ENCODE peak calls at places on chromosomes 5 and 9, in five cellular contexts. One of them, this sample, is unnamed.

GRCh38 chr9:116175616-116176015 is 22.0 kb downstream of the PAPPA start:
- DNase-seq in dermis blood vessel endothelial cell: no peak
- DNase-seq in OCI-LY7: no peak
- DNase-seq in foreskin melanocyte: no peak
- DNase-seq in neural crest cell: no peak
- DNase-seq in this sample: no peak

GRCh38 chr9:113738506-113738897 is 137.6 kb upstream of the ZNF618 start:
- DNase-seq in neural crest cell: no peak
- DNase-seq in foreskin melanocyte: peak
- DNase-seq in OCI-LY7: no peak
- DNase-seq in dermis blood vessel endothelial cell: no peak
- DNase-seq in this sample: no peak

GRCh38 chr5:98796197-98796972 is 22.9 kb downstream of the RGMB start:
- DNase-seq in neural crest cell: peak
- DNase-seq in foreskin melanocyte: no peak
- DNase-seq in OCI-LY7: peak
- DNase-seq in dermis blood vessel endothelial cell: peak
- DNase-seq in this sample: peak

GRCh38 chr5:178224403-178224802 is 8.2 kb downstream of the PHYKPL start:
- DNase-seq in OCI-LY7: no peak
- DNase-seq in neural crest cell: no peak
- DNase-seq in dermis blood vessel endothelial cell: no peak
- DNase-seq in foreskin melanocyte: no peak
- DNase-seq in this sample: no peak

GRCh38 chr5:173333900-173334685 is 5.9 kb upstream of the STC2 start:
- DNase-seq in dermis blood vessel endothelial cell: peak
- DNase-seq in foreskin melanocyte: no peak
- DNase-seq in OCI-LY7: no peak
- DNase-seq in neural crest cell: no peak
- DNase-seq in this sample: no peak

GRCh38 chr5:178895615-178896571 is at the start of gene ZFP2:
- DNase-seq in foreskin melanocyte: peak
- DNase-seq in neural crest cell: peak
- DNase-seq in OCI-LY7: peak
- DNase-seq in dermis blood vessel endothelial cell: peak
- DNase-seq in this sample: no peak

GRCh38 chr5:158233735-158234322 is 374.9 kb upstream of the CLINT1 start:
- DNase-seq in neural crest cell: no peak
- DNase-seq in foreskin melanocyte: no peak
- DNase-seq in OCI-LY7: no peak
- DNase-seq in dermis blood vessel endothelial cell: no peak
- DNase-seq in this sample: no peak

GRCh38 chr9:119368179-119368578 is 1.1 kb downstream of the BRINP1 start:
- DNase-seq in neural crest cell: no peak
- DNase-seq in dermis blood vessel endothelial cell: no peak
- DNase-seq in OCI-LY7: no peak
- DNase-seq in foreskin melanocyte: no peak
- DNase-seq in this sample: no peak

GRCh38 chr9:111178361-111179043 is 140.2 kb upstream of the LPAR1 start:
- DNase-seq in neural crest cell: no peak
- DNase-seq in dermis blood vessel endothelial cell: no peak
- DNase-seq in OCI-LY7: no peak
- DNase-seq in foreskin melanocyte: no peak
- DNase-seq in this sample: no peak

GRCh38 chr9:13719981-13720380 is 440.5 kb upstream of the MPDZ start:
- DNase-seq in dermis blood vessel endothelial cell: no peak
- DNase-seq in neural crest cell: no peak
- DNase-seq in foreskin melanocyte: no peak
- DNase-seq in OCI-LY7: no peak
- DNase-seq in this sample: no peak

GRCh38 chr5:83586874-83587776 is 115.6 kb downstream of the VCAN start:
- DNase-seq in foreskin melanocyte: peak
- DNase-seq in OCI-LY7: no peak
- DNase-seq in neural crest cell: no peak
- DNase-seq in dermis blood vessel endothelial cell: peak
- DNase-seq in this sample: no peak

GRCh38 chr9:99005651-99006050 is 61.9 kb downstream of the COL15A1 start:
- DNase-seq in neural crest cell: no peak
- DNase-seq in dermis blood vessel endothelial cell: no peak
- DNase-seq in OCI-LY7: no peak
- DNase-seq in foreskin melanocyte: no peak
- DNase-seq in this sample: no peak

GRCh38 chr5:132190161-132190817 is 37.4 kb downstream of the P4HA2 start:
- DNase-seq in foreskin melanocyte: peak
- DNase-seq in OCI-LY7: peak
- DNase-seq in neural crest cell: no peak
- DNase-seq in dermis blood vessel endothelial cell: peak
- DNase-seq in this sample: peak

GRCh38 chr5:108930107-108930506 is 182.4 kb downstream of the FER start:
- DNase-seq in dermis blood vessel endothelial cell: no peak
- DNase-seq in foreskin melanocyte: no peak
- DNase-seq in neural crest cell: no peak
- DNase-seq in OCI-LY7: no peak
- DNase-seq in this sample: no peak

GRCh38 chr5:40879163-40879942 is 29.9 kb upstream of the C7 start:
- DNase-seq in foreskin melanocyte: peak
- DNase-seq in dermis blood vessel endothelial cell: peak
- DNase-seq in OCI-LY7: peak
- DNase-seq in neural crest cell: no peak
- DNase-seq in this sample: peak

GRCh38 chr5:141211-141610 is 49.2 kb downstream of the PLEKHG4B start:
- DNase-seq in foreskin melanocyte: no peak
- DNase-seq in OCI-LY7: no peak
- DNase-seq in dermis blood vessel endothelial cell: no peak
- DNase-seq in neural crest cell: no peak
- DNase-seq in this sample: no peak

GRCh38 chr9:35736201-35736633 is 3.8 kb downstream of the CREB3 start:
- DNase-seq in foreskin melanocyte: peak
- DNase-seq in OCI-LY7: peak
- DNase-seq in dermis blood vessel endothelial cell: peak
- DNase-seq in neural crest cell: peak
- DNase-seq in this sample: peak

GRCh38 chr5:112475747-112476435 is 56.8 kb upstream of the EPB41L4A start:
- DNase-seq in foreskin melanocyte: peak
- DNase-seq in OCI-LY7: no peak
- DNase-seq in neural crest cell: no peak
- DNase-seq in dermis blood vessel endothelial cell: peak
- DNase-seq in this sample: peak

GRCh38 chr5:135191084-135191826 is 157.2 kb upstream of the PITX1 start:
- DNase-seq in OCI-LY7: peak
- DNase-seq in dermis blood vessel endothelial cell: peak
- DNase-seq in foreskin melanocyte: no peak
- DNase-seq in neural crest cell: peak
- DNase-seq in this sample: peak

GRCh38 chr5:41284938-41285337 is 71.6 kb upstream of the C6 start:
- DNase-seq in OCI-LY7: no peak
- DNase-seq in dermis blood vessel endothelial cell: no peak
- DNase-seq in foreskin melanocyte: no peak
- DNase-seq in neural crest cell: no peak
- DNase-seq in this sample: no peak

GRCh38 chr9:105328872-105329728 is 84.6 kb downstream of the SLC44A1 start:
- DNase-seq in foreskin melanocyte: no peak
- DNase-seq in OCI-LY7: no peak
- DNase-seq in neural crest cell: no peak
- DNase-seq in dermis blood vessel endothelial cell: no peak
- DNase-seq in this sample: no peak

GRCh38 chr5:124628721-124629596 is 117.5 kb downstream of the ZNF608 start:
- DNase-seq in foreskin melanocyte: no peak
- DNase-seq in OCI-LY7: no peak
- DNase-seq in neural crest cell: no peak
- DNase-seq in dermis blood vessel endothelial cell: peak
- DNase-seq in this sample: no peak

GRCh38 chr9:31140316-31140715 is 1244.1 kb upstream of the ACO1 start:
- DNase-seq in foreskin melanocyte: no peak
- DNase-seq in dermis blood vessel endothelial cell: peak
- DNase-seq in neural crest cell: no peak
- DNase-seq in OCI-LY7: peak
- DNase-seq in this sample: no peak

GRCh38 chr5:162567644-162568043 is 500.1 kb downstream of the GABRG2 start:
- DNase-seq in foreskin melanocyte: no peak
- DNase-seq in OCI-LY7: no peak
- DNase-seq in dermis blood vessel endothelial cell: no peak
- DNase-seq in neural crest cell: no peak
- DNase-seq in this sample: no peak

This sample was measured in COLO829.